ENCODE peak calls at places on chromosomes 11 and 22, in four cellular contexts. G is sigmoid colon, A is HepG2, H is adrenal gland. P is an unnamed sample.

GRCh38 chr11:118621071-118621815 is 13.8 kb downstream of the PHLDB1 start:
- DNase-seq in H (peak; percentile 94), A (peak; percentile 85), G (peak; percentile 96), P (no peak)

GRCh38 chr22:36887164-36887563 is 26.3 kb upstream of the CSF2RB start:
- DNase-seq in G (no peak), A (no peak), H (no peak), P (no peak)

GRCh38 chr22:46454910-46455269 is 82.5 kb downstream of the CELSR1 start:
- DNase-seq in A (no peak), G (no peak), H (no peak), P (no peak)

GRCh38 chr11:86255896-86256295 is 11.3 kb downstream of the EED start:
- DNase-seq in H (no peak), A (no peak), G (no peak), P (no peak)

GRCh38 chr11:69708731-69709401 is 5.0 kb upstream of the FGF19 start:
- DNase-seq in H (no peak), G (no peak), A (peak; percentile 79), P (no peak)

GRCh38 chr22:45882881-45883810 is 93.8 kb downstream of the WNT7B start:
- DNase-seq in G (peak; percentile 46), H (peak; percentile 3), A (no peak), P (peak; percentile 43)

GRCh38 chr11:35289821-35290220 is 129.5 kb downstream of the SLC1A2 start:
- DNase-seq in H (no peak), G (no peak), A (no peak), P (no peak)

GRCh38 chr22:30949934-30950660 is 18.5 kb downstream of the MORC2 start:
- DNase-seq in G (no peak), H (no peak), A (no peak), P (no peak)

GRCh38 chr22:17922925-17923898 is 101.1 kb downstream of the MICAL3 start:
- DNase-seq in A (no peak), G (no peak), H (peak; percentile 72), P (peak; percentile 45)

GRCh38 chr11:73346186-73346935 is 29.8 kb upstream of the RELT start:
- DNase-seq in A (no peak), H (no peak), G (no peak), P (no peak)

GRCh38 chr11:87137711-87138110 is 100.0 kb downstream of the TMEM135 start:
- DNase-seq in H (no peak), G (no peak), A (no peak), P (no peak)

GRCh38 chr11:2581151-2581930 is 118.5 kb downstream of the KCNQ1OT1 start:
- DNase-seq in G (peak; percentile 46), A (no peak), H (peak; percentile 12), P (peak; percentile 28)

GRCh38 chr11:78961186-78961782 is 386.6 kb upstream of the NARS2 start:
- DNase-seq in A (no peak), H (no peak), G (no peak), P (no peak)

GRCh38 chr11:68266121-68266891 is 5.5 kb downstream of the C11orf24 start:
- DNase-seq in G (no peak), A (no peak), H (no peak), P (no peak)

GRCh38 chr22:31127181-31127772 is 4.5 kb downstream of the INPP5J start:
- DNase-seq in G (no peak), H (no peak), A (no peak), P (no peak)

GRCh38 chr11:73397468-73398131 is 21.4 kb downstream of the RELT start:
- DNase-seq in A (no peak), H (no peak), G (peak; percentile 58), P (no peak)

GRCh38 chr11:2196970-2197770 is 25.6 kb upstream of the TH start:
- DNase-seq in H (peak; percentile 77), A (peak; percentile 55), G (peak; percentile 86), P (peak; percentile 82)

GRCh38 chr11:76543006-76543703 is 98.3 kb downstream of the EMSY start:
- DNase-seq in H (no peak), G (no peak), A (no peak), P (no peak)

GRCh38 chr11:86722041-86722440 is 49.6 kb upstream of the ME3 start:
- DNase-seq in G (no peak), H (no peak), A (no peak), P (no peak)

GRCh38 chr11:55634813-55635212 is at the start of gene OR4P4:
- DNase-seq in A (no peak), H (no peak), G (no peak), P (no peak)

GRCh38 chr11:71548716-71549151 is 514 bp downstream of the KRTAP5-9 start:
- DNase-seq in A (no peak), H (no peak), G (no peak), P (no peak)

GRCh38 chr11:73201249-73201648 is 16.8 kb upstream of the P2RY2 start:
- DNase-seq in H (no peak), A (no peak), G (peak; percentile 63), P (no peak)

GRCh38 chr22:23270212-23270733 is 90.0 kb downstream of the BCR start:
- DNase-seq in H (no peak), A (no peak), G (no peak), P (no peak)

GRCh38 chr22:44819966-44820631 is 67.7 kb downstream of the ARHGAP8 start:
- DNase-seq in H (no peak), A (no peak), G (peak; percentile 48), P (peak; percentile 44)

GRCh38 chr11:111372538-111372937 is 6.5 kb downstream of the POU2AF1 start:
- DNase-seq in G (no peak), H (no peak), A (no peak), P (no peak)

GRCh38 chr11:57311109-57311936 is 13.4 kb downstream of the TNKS1BP1 start:
- DNase-seq in H (peak; percentile 98), A (peak; percentile 84), G (peak; percentile 98), P (peak; percentile 98)
- TF ChIP-seq POLR2A in H (peak; percentile 96), A (peak; percentile 39), G (no peak), P (peak; percentile 88)

DNA sequence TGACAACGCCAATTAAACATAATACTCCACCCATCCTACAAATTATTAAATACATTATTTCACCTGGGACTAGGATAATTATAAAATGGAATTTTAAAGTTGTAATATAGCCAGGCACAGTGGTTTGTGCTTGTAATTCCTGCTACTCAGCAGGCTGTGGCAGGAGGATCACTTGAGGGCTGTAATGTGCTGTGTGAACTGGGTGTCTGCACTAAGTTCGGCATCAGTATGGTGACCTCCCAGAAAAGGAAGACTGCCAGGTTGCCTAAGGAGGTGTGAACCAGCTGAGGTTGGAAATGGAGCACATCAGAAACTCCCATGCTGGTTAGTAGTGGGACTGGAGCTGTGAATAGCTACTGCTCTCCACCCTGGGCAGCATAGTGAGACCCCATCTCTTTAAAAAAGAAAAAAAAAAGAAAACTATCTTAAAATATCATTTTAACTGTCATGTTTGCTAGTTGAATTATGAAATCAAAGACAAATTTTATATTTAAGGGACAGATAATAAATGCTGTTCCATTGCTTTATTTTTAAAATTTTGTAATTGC is 28.0 kb downstream of the PPP6R2 start:
- DNase-seq in G (no peak), H (no peak), A (no peak), P (no peak)
- TF ChIP-seq POLR2A in G (no peak), H (no peak), A (no peak), P (no peak)

DNA sequence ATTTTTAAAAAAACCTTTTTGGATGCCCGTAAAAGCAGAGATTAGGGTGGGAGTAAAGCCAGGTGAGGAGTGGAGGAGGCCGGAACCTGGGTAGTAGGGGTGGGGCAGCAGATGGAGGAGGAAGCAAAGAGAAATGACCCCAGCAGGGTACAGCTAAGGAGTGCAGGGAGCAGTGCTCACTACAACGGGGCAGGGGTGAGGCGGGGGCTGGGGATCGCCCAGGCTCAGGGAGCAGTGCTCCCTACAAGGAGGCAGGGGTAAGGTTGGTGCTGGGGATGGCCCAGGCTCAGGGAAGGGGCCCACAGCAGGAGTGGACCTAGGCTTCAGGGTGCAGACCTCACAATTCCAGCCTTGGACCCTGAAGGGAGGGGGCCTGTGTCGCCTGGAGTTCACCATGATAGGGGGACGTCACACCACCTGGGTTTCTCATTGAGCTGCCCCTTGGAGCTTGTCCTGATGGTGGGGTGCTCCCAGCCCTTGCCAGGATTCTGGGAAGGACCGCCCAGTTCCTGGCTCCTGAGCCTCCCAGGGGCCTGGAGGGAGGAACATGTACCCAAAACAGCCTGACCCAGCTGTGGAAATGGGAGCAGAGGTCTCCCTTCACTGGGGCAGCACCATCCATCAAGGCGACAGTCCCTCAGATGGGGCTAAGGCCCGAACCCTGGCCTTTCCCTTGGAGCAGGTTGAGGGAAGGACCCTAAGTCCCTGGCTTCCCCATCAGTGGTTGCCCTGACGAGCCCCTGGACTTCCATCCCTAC is 2.9 kb upstream of the PNPLA2 start:
- DNase-seq in H (no peak), A (no peak), G (no peak), P (no peak)
- TF ChIP-seq POLR2A in H (no peak), A (no peak), G (no peak), P (no peak)

GRCh38 chr22:19430890-19431541 is 517 bp downstream of the HIRA start:
- DNase-seq in H (peak; percentile 38), A (peak; percentile 39), G (no peak), P (peak; percentile 89)
- TF ChIP-seq POLR2A in H (no peak), A (no peak), G (no peak), P (no peak)

GRCh38 chr22:29580200-29580810 is 608 bp downstream of the NIPSNAP1 start:
- DNase-seq in G (no peak), A (peak; percentile 92), H (no peak), P (peak; percentile 75)
- TF ChIP-seq POLR2A in G (no peak), A (peak; percentile 96), H (no peak), P (peak; percentile 78)

P was measured in right lobe of liver.